ENCODE peak calls at places on chromosomes 5 and 9, in seven cellular contexts. One of them, this sample, is unnamed.

GRCh38 chr9:23829580-23830458 is 3.8 kb upstream of the ELAVL2 start:
- DNase-seq in MCF 10A: peak
- DNase-seq in hepatocyte: peak
- DNase-seq in sigmoid colon: no peak
- DNase-seq in cardiac fibroblast: no peak
- DNase-seq in psoas muscle: no peak
- DNase-seq in tibial artery: no peak
- DNase-seq in this sample: no peak

GRCh38 chr9:94630833-94631232 is 8.5 kb downstream of the FBP1 start:
- DNase-seq in MCF 10A: no peak
- DNase-seq in hepatocyte: peak
- DNase-seq in sigmoid colon: no peak
- DNase-seq in cardiac fibroblast: no peak
- DNase-seq in psoas muscle: no peak
- DNase-seq in tibial artery: no peak
- DNase-seq in this sample: no peak

GRCh38 chr9:76159288-76159926 is 234.8 kb downstream of the RFK start:
- DNase-seq in MCF 10A: no peak
- DNase-seq in hepatocyte: no peak
- DNase-seq in sigmoid colon: no peak
- DNase-seq in cardiac fibroblast: no peak
- DNase-seq in psoas muscle: no peak
- DNase-seq in tibial artery: no peak
- DNase-seq in this sample: no peak

GRCh38 chr5:111635946-111636315 is 121.1 kb downstream of the NREP start:
- DNase-seq in MCF 10A: peak
- DNase-seq in hepatocyte: no peak
- DNase-seq in sigmoid colon: no peak
- DNase-seq in cardiac fibroblast: peak
- DNase-seq in psoas muscle: no peak
- DNase-seq in tibial artery: no peak
- DNase-seq in this sample: no peak

GRCh38 chr9:97773723-97774122 is 76.6 kb upstream of the XPA start:
- DNase-seq in MCF 10A: peak
- DNase-seq in hepatocyte: no peak
- DNase-seq in sigmoid colon: no peak
- DNase-seq in cardiac fibroblast: peak
- DNase-seq in psoas muscle: no peak
- DNase-seq in tibial artery: no peak
- DNase-seq in this sample: no peak

GRCh38 chr5:176549871-176550270 is 729 bp downstream of the CDHR2 start:
- DNase-seq in MCF 10A: no peak
- DNase-seq in hepatocyte: no peak
- DNase-seq in sigmoid colon: no peak
- DNase-seq in cardiac fibroblast: no peak
- DNase-seq in psoas muscle: no peak
- DNase-seq in tibial artery: no peak
- DNase-seq in this sample: no peak

GRCh38 chr5:10601246-10602030 is 37.6 kb downstream of the ANKRD33B start:
- DNase-seq in MCF 10A: peak
- DNase-seq in hepatocyte: peak
- DNase-seq in sigmoid colon: peak
- DNase-seq in cardiac fibroblast: peak
- DNase-seq in psoas muscle: peak
- DNase-seq in tibial artery: peak
- DNase-seq in this sample: no peak

GRCh38 chr5:59693492-59693891 is 200.0 kb downstream of the PDE4D start:
- DNase-seq in MCF 10A: no peak
- DNase-seq in hepatocyte: no peak
- DNase-seq in sigmoid colon: no peak
- DNase-seq in cardiac fibroblast: peak
- DNase-seq in psoas muscle: no peak
- DNase-seq in tibial artery: no peak
- DNase-seq in this sample: no peak

GRCh38 chr5:147613359-147613758 is 103.5 kb upstream of the DPYSL3 start:
- DNase-seq in MCF 10A: peak
- DNase-seq in hepatocyte: no peak
- DNase-seq in sigmoid colon: no peak
- DNase-seq in cardiac fibroblast: peak
- DNase-seq in psoas muscle: no peak
- DNase-seq in tibial artery: no peak
- DNase-seq in this sample: no peak

GRCh38 chr5:169127431-169127830 is 173.5 kb downstream of the SLIT3 start:
- DNase-seq in MCF 10A: no peak
- DNase-seq in hepatocyte: no peak
- DNase-seq in sigmoid colon: no peak
- DNase-seq in cardiac fibroblast: no peak
- DNase-seq in psoas muscle: no peak
- DNase-seq in tibial artery: no peak
- DNase-seq in this sample: no peak

GRCh38 chr5:123262275-123262823 is 160.9 kb downstream of the CEP120 start:
- DNase-seq in MCF 10A: no peak
- DNase-seq in hepatocyte: no peak
- DNase-seq in sigmoid colon: no peak
- DNase-seq in cardiac fibroblast: no peak
- DNase-seq in psoas muscle: no peak
- DNase-seq in tibial artery: no peak
- DNase-seq in this sample: no peak

GRCh38 chr9:16485155-16485554 is 385.3 kb downstream of the BNC2 start:
- DNase-seq in MCF 10A: no peak
- DNase-seq in hepatocyte: no peak
- DNase-seq in sigmoid colon: no peak
- DNase-seq in cardiac fibroblast: no peak
- DNase-seq in psoas muscle: no peak
- DNase-seq in tibial artery: no peak
- DNase-seq in this sample: no peak

GRCh38 chr5:84086517-84086916 is 298.2 kb downstream of the EDIL3 start:
- DNase-seq in MCF 10A: no peak
- DNase-seq in hepatocyte: no peak
- DNase-seq in sigmoid colon: no peak
- DNase-seq in cardiac fibroblast: no peak
- DNase-seq in psoas muscle: no peak
- DNase-seq in tibial artery: no peak
- DNase-seq in this sample: no peak

GRCh38 chr5:138371454-138371853 is 19.0 kb downstream of the KDM3B start:
- DNase-seq in MCF 10A: no peak
- DNase-seq in hepatocyte: no peak
- DNase-seq in sigmoid colon: no peak
- DNase-seq in cardiac fibroblast: no peak
- DNase-seq in psoas muscle: no peak
- DNase-seq in tibial artery: no peak
- DNase-seq in this sample: no peak

GRCh38 chr5:53430618-53431252 is 49.7 kb upstream of the FST start:
- DNase-seq in MCF 10A: peak
- DNase-seq in hepatocyte: peak
- DNase-seq in sigmoid colon: no peak
- DNase-seq in cardiac fibroblast: peak
- DNase-seq in psoas muscle: no peak
- DNase-seq in tibial artery: no peak
- DNase-seq in this sample: no peak

GRCh38 chr5:125961150-125961549 is 462.1 kb upstream of the GRAMD2B start:
- DNase-seq in MCF 10A: no peak
- DNase-seq in hepatocyte: no peak
- DNase-seq in sigmoid colon: no peak
- DNase-seq in cardiac fibroblast: no peak
- DNase-seq in psoas muscle: no peak
- DNase-seq in tibial artery: no peak
- DNase-seq in this sample: no peak

GRCh38 chr5:177403826-177404640 is 3.6 kb upstream of the PFN3 start:
- DNase-seq in MCF 10A: peak
- DNase-seq in hepatocyte: peak
- DNase-seq in sigmoid colon: peak
- DNase-seq in cardiac fibroblast: peak
- DNase-seq in psoas muscle: peak
- DNase-seq in tibial artery: peak
- DNase-seq in this sample: peak

GRCh38 chr5:134851307-134851923 is 5.6 kb downstream of the C5orf24 start:
- DNase-seq in MCF 10A: peak
- DNase-seq in hepatocyte: no peak
- DNase-seq in sigmoid colon: no peak
- DNase-seq in cardiac fibroblast: peak
- DNase-seq in psoas muscle: no peak
- DNase-seq in tibial artery: no peak
- DNase-seq in this sample: no peak

DNA sequence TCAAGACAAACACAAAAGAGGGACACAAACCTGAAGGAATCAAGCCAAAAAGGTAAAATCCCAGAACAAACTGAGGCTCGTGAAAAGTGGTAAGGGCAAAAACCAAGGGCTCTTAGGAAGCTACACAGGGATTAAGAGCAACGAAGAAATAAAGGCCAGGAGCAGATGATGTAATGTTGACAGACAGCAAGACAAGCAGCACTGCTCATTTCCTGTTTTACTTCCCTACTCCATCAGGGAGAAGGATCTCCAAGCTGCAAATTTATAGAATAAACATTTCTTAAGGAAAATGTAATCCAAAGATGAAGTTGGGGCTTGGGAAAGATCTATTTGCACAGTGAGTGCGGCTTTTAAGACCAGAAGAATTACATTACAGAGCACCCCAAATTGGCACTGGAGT is 182.3 kb upstream of the MAP1B start:
- DNase-seq in MCF 10A: peak
- DNase-seq in hepatocyte: peak
- DNase-seq in sigmoid colon: no peak
- DNase-seq in cardiac fibroblast: peak
- DNase-seq in psoas muscle: no peak
- DNase-seq in tibial artery: no peak
- DNase-seq in this sample: no peak
- TF ChIP-seq CTCF in MCF 10A: no peak
- TF ChIP-seq CTCF in hepatocyte: no peak
- TF ChIP-seq CTCF in sigmoid colon: no peak
- TF ChIP-seq CTCF in cardiac fibroblast: no peak
- TF ChIP-seq CTCF in psoas muscle: no peak
- TF ChIP-seq CTCF in tibial artery: no peak
- TF ChIP-seq CTCF in this sample: no peak

DNA sequence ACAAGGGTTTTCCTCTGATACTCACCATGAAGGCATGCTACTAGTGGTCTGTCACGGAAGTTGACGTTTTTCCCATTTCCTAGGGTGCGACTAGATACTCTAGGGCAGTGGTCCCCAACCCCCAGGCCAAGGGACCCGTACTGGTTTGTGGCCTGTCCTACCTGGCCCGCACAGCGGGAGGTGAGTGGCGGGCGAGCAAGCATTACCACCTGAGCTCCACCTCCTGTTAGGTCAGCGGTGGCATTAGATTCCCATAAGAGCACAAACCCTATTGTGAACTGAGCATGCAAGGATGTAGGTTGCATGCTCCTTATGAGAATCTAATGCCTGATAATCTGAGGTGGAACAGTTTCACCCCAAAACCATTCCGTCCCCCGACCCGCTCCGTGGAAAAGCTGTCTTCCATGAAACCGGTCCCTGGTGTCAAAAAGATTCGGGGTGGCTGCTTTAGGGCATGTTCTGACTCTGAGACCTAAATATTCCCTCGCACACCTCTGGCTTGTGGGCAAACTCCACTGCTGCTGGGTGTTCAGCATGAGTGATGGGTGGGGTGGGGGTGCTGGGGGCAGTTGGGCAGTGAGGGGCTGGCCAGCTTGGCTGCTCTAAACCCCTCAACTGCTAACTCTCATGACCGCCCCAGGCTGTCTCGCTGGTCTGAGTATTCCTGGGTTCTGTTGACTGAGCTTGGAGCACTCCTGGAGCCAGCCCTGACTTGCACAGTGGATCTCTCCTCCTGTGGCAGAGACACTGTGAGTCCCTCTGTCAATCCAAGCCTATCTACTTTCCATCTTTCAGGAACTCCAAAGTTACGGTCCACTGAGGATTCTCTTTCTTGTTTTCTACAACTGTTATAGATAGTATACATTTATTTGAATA is 78.3 kb upstream of the NEK6 start:
- DNase-seq in MCF 10A: no peak
- DNase-seq in hepatocyte: no peak
- DNase-seq in sigmoid colon: no peak
- DNase-seq in cardiac fibroblast: no peak
- DNase-seq in psoas muscle: no peak
- DNase-seq in tibial artery: no peak
- DNase-seq in this sample: no peak
- TF ChIP-seq CTCF in MCF 10A: no peak
- TF ChIP-seq CTCF in hepatocyte: no peak
- TF ChIP-seq CTCF in sigmoid colon: no peak
- TF ChIP-seq CTCF in cardiac fibroblast: no peak
- TF ChIP-seq CTCF in psoas muscle: no peak
- TF ChIP-seq CTCF in tibial artery: no peak
- TF ChIP-seq CTCF in this sample: no peak

GRCh38 chr9:116271307-116271706 is 117.7 kb downstream of the PAPPA start:
- DNase-seq in MCF 10A: peak
- DNase-seq in hepatocyte: no peak
- DNase-seq in sigmoid colon: no peak
- DNase-seq in cardiac fibroblast: no peak
- DNase-seq in psoas muscle: no peak
- DNase-seq in tibial artery: no peak
- DNase-seq in this sample: no peak

GRCh38 chr9:116269250-116269649 is 115.7 kb downstream of the PAPPA start:
- DNase-seq in MCF 10A: peak
- DNase-seq in hepatocyte: no peak
- DNase-seq in sigmoid colon: no peak
- DNase-seq in cardiac fibroblast: no peak
- DNase-seq in psoas muscle: no peak
- DNase-seq in tibial artery: no peak
- DNase-seq in this sample: no peak

GRCh38 chr9:116267021-116267420 is 113.4 kb downstream of the PAPPA start:
- DNase-seq in MCF 10A: peak
- DNase-seq in hepatocyte: no peak
- DNase-seq in sigmoid colon: no peak
- DNase-seq in cardiac fibroblast: no peak
- DNase-seq in psoas muscle: no peak
- DNase-seq in tibial artery: no peak
- DNase-seq in this sample: no peak

GRCh38 chr9:116271991-116272390 is 118.4 kb downstream of the PAPPA start:
- DNase-seq in MCF 10A: no peak
- DNase-seq in hepatocyte: no peak
- DNase-seq in sigmoid colon: no peak
- DNase-seq in cardiac fibroblast: no peak
- DNase-seq in psoas muscle: no peak
- DNase-seq in tibial artery: no peak
- DNase-seq in this sample: no peak

GRCh38 chr9:116270559-116270958 is 117.0 kb downstream of the PAPPA start:
- DNase-seq in MCF 10A: peak
- DNase-seq in hepatocyte: no peak
- DNase-seq in sigmoid colon: no peak
- DNase-seq in cardiac fibroblast: no peak
- DNase-seq in psoas muscle: no peak
- DNase-seq in tibial artery: no peak
- DNase-seq in this sample: no peak
- TF ChIP-seq CTCF in MCF 10A: no peak
- TF ChIP-seq CTCF in hepatocyte: no peak
- TF ChIP-seq CTCF in sigmoid colon: no peak
- TF ChIP-seq CTCF in cardiac fibroblast: no peak
- TF ChIP-seq CTCF in psoas muscle: no peak
- TF ChIP-seq CTCF in tibial artery: no peak
- TF ChIP-seq CTCF in this sample: no peak

DNA sequence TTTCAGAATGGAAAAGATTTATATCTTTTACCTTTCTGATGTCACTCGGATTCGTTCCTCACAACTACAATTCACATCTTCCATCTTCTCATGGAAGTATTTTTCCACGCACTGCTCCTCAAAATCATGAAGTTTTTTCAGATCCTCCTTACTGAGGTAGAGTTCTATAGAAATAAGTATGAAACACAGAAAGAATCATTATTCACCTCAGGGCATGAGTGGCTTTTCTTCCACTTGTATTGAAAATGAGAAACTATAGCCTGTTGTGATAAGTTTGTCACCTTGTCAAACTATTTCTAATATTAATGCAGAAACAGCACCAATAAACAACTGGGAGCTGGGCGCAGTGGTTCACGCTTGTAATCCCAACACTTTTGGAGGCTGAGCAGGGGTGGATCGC is 116.0 kb downstream of the TRPM6 start:
- DNase-seq in MCF 10A: no peak
- DNase-seq in hepatocyte: no peak
- DNase-seq in sigmoid colon: no peak
- DNase-seq in cardiac fibroblast: no peak
- DNase-seq in psoas muscle: no peak
- DNase-seq in tibial artery: no peak
- DNase-seq in this sample: no peak
- TF ChIP-seq CTCF in MCF 10A: no peak
- TF ChIP-seq CTCF in hepatocyte: no peak
- TF ChIP-seq CTCF in sigmoid colon: no peak
- TF ChIP-seq CTCF in cardiac fibroblast: no peak
- TF ChIP-seq CTCF in psoas muscle: no peak
- TF ChIP-seq CTCF in tibial artery: no peak
- TF ChIP-seq CTCF in this sample: no peak